ENCODE peak calls at places on chromosomes 16 and 17, in seven cellular contexts. G is hepatic stellate cell, O is upper lobe of right lung, S is NCI-H1694 treated with DMSO at 0.1 percent for 48 hours, H is T-helper 2 cell, M is kidney, A is skeletal muscle cell. Q is an unnamed sample.
A peak's percentile ranks its signal among the peaks of the same experiment; 100 is the strongest.

GRCh38 chr17:46776298-46777005 is 42.0 kb downstream of the WNT3 start:
- DNase-seq in G (no peak), O (no peak), S (no peak), H (no peak), M (no peak), A (no peak), Q (no peak)

GRCh38 chr17:38898812-38899348 is 26.5 kb upstream of the LASP1NB start:
- DNase-seq in G (no peak), O (peak; percentile 74), S (no peak), H (peak; percentile 93), M (no peak), A (peak; percentile 60), Q (peak; percentile 65)

GRCh38 chr17:40550608-40551007 is 14.7 kb downstream of the CCR7 start:
- DNase-seq in G (peak; percentile 83), O (peak; percentile 51), S (no peak), H (no peak), M (no peak), A (peak; percentile 98), Q (no peak)

GRCh38 chr16:49280022-49280741 is 1.5 kb downstream of the CBLN1 start:
- DNase-seq in G (no peak), O (no peak), S (no peak), H (no peak), M (no peak), A (no peak), Q (no peak)

GRCh38 chr16:102060-102855 is 24.2 kb downstream of the MPG start:
- DNase-seq in G (peak; percentile 48), O (no peak), S (no peak), H (no peak), M (peak; percentile 85), A (no peak), Q (no peak)

GRCh38 chr17:69485901-69486643 is 71.6 kb downstream of the MAP2K6 start:
- DNase-seq in G (no peak), O (no peak), S (no peak), H (peak; percentile 36), M (no peak), A (no peak), Q (no peak)

GRCh38 chr17:3911271-3912053 is 4.8 kb downstream of the P2RX1 start:
- DNase-seq in G (no peak), O (no peak), S (peak; percentile 45), H (peak; percentile 88), M (peak; percentile 85), A (no peak), Q (peak; percentile 63)

GRCh38 chr16:15658149-15658548 is 8.1 kb downstream of the NDE1 start:
- DNase-seq in G (no peak), O (no peak), S (no peak), H (no peak), M (no peak), A (no peak), Q (no peak)

Q was measured in T follicular helper cell.